ENCODE peak calls at places on chromosome 6, in ten cellular contexts. O is tibial nerve, T is stomach, U is astrocyte, S is transverse colon, B is foreskin keratinocyte, D is adrenal gland, J is cardiac muscle cell, R is K562, N is pancreas. I is an unnamed sample.
A peak's percentile ranks its signal among the peaks of the same experiment; 100 is the strongest.

GRCh38 chr6:6515691-6516607 is 72.6 kb upstream of the LY86 start:
- DNase-seq in O (no peak), U (no peak), T (no peak), B (no peak), R (no peak), J (no peak), D (no peak), N (no peak), S (no peak), I (no peak)

GRCh38 chr6:125790403-125791150 is at the start of gene NCOA7:
- DNase-seq in O (peak; percentile 73), S (peak; percentile 82), T (peak; percentile 75), B (peak; percentile 61), D (peak; percentile 80), N (peak; percentile 69), U (peak; percentile 59), R (peak; percentile 86), J (peak; percentile 82), I (peak; percentile 89)

GRCh38 chr6:2665169-2666070 is 85.3 kb downstream of the MYLK4 start:
- DNase-seq in O (no peak), S (no peak), U (peak; percentile 59), N (no peak), R (no peak), T (no peak), B (peak; percentile 45), D (no peak), J (peak; percentile 15), I (no peak)

GRCh38 chr6:32149932-32150920 is 1.5 kb downstream of the PRRT1 start:
- DNase-seq in D (no peak), S (no peak), J (no peak), O (no peak), R (no peak), B (no peak), N (no peak), U (no peak), T (no peak), I (no peak)

GRCh38 chr6:90584636-90585255 is 2.1 kb downstream of the MAP3K7 start:
- DNase-seq in N (no peak), S (no peak), U (peak; percentile 54), D (no peak), J (no peak), R (no peak), B (no peak), O (no peak), T (no peak), I (peak; percentile 62)

GRCh38 chr6:119350202-119351004 is 842 bp upstream of the MAN1A1 start:
- DNase-seq in B (peak; percentile 78), T (no peak), R (peak; percentile 50), U (peak; percentile 69), O (no peak), S (peak; percentile 22), D (peak; percentile 50), J (peak; percentile 88), N (peak; percentile 16), I (peak; percentile 90)

GRCh38 chr6:1893470-1894130 is 283.9 kb downstream of the FOXC1 start:
- DNase-seq in B (no peak), O (no peak), R (no peak), N (no peak), J (peak; percentile 31), S (no peak), U (no peak), T (no peak), D (no peak), I (no peak)

GRCh38 chr6:161429921-161430490 is 156.1 kb upstream of the AGPAT4 start:
- DNase-seq in J (peak; percentile 67), N (no peak), D (no peak), B (no peak), U (no peak), T (no peak), O (no peak), R (peak; percentile 23), S (no peak), I (no peak)

GRCh38 chr6:119647309-119647708 is 297.7 kb upstream of the MAN1A1 start:
- DNase-seq in S (no peak), T (no peak), N (no peak), D (no peak), U (peak; percentile 74), O (no peak), B (no peak), J (peak; percentile 40), R (no peak), I (peak; percentile 62)

GRCh38 chr6:140932909-140933308 is 1199.8 kb upstream of the GJE1 start:
- DNase-seq in O (no peak), N (no peak), T (no peak), U (no peak), J (no peak), B (no peak), D (no peak), S (no peak), R (no peak), I (no peak)

GRCh38 chr6:27433714-27434113 is 39.2 kb downstream of the ZNF184 start:
- DNase-seq in B (no peak), T (no peak), R (no peak), D (no peak), S (no peak), J (no peak), U (no peak), O (no peak), N (no peak), I (no peak)

GRCh38 chr6:118632359-118632758 is 19.0 kb downstream of the CEP85L start:
- DNase-seq in O (no peak), N (no peak), B (peak; percentile 61), J (no peak), R (no peak), T (no peak), U (peak; percentile 25), S (no peak), D (no peak), I (no peak)

GRCh38 chr6:21171801-21172200 is 421.8 kb upstream of the SOX4 start:
- DNase-seq in S (no peak), B (no peak), N (no peak), J (peak; percentile 36), O (no peak), U (peak; percentile 22), R (no peak), T (no peak), D (no peak), I (no peak)

GRCh38 chr6:109449789-109450673 is 5.5 kb downstream of the MICAL1 start:
- DNase-seq in R (no peak), T (no peak), J (no peak), S (peak; percentile 43), O (no peak), B (no peak), D (no peak), U (no peak), N (no peak), I (no peak)

GRCh38 chr6:35181933-35182612 is 31.7 kb upstream of the SCUBE3 start:
- DNase-seq in N (peak; percentile 22), B (peak; percentile 76), T (peak; percentile 45), U (peak; percentile 66), R (peak; percentile 54), J (peak; percentile 89), D (peak; percentile 81), O (peak; percentile 62), S (peak; percentile 58), I (peak; percentile 96)

GRCh38 chr6:26311385-26312095 is 53.5 kb upstream of the BTN3A2 start:
- DNase-seq in S (peak; percentile 38), B (peak; percentile 92), R (peak; percentile 89), T (no peak), J (peak; percentile 74), O (no peak), D (peak; percentile 36), N (peak; percentile 63), U (peak; percentile 56), I (peak; percentile 62)

GRCh38 chr6:31094389-31094881 is 17.9 kb downstream of the C6orf15 start:
- DNase-seq in U (no peak), B (no peak), D (no peak), T (no peak), S (peak; percentile 37), R (no peak), N (no peak), O (no peak), J (peak; percentile 22), I (peak; percentile 51)

GRCh38 chr6:105097288-105097687 is 82.5 kb downstream of the POPDC3 start:
- DNase-seq in N (peak; percentile 92), T (peak; percentile 66), U (no peak), B (peak; percentile 28), R (no peak), D (no peak), J (no peak), O (no peak), S (peak; percentile 80), I (no peak)

GRCh38 chr6:766625-767024 is 73.7 kb upstream of the EXOC2 start:
- DNase-seq in B (no peak), N (no peak), R (no peak), O (no peak), S (no peak), U (no peak), D (no peak), T (no peak), J (no peak), I (peak; percentile 10)

GRCh38 chr6:11398451-11399326 is 138.9 kb upstream of the TMEM170B start:
- DNase-seq in O (no peak), S (no peak), N (no peak), R (no peak), T (no peak), U (no peak), B (no peak), D (no peak), J (peak; percentile 36), I (no peak)
- H3K27ac ChIP-seq in O (no peak overlapping the region), S (peak overlapping the region; percentile 47), N (no peak overlapping the region), R (no peak overlapping the region), T (no peak overlapping the region), U (no peak overlapping the region), B (no peak overlapping the region), D (no peak overlapping the region), J (no peak overlapping the region), I (no peak overlapping the region)

DNA sequence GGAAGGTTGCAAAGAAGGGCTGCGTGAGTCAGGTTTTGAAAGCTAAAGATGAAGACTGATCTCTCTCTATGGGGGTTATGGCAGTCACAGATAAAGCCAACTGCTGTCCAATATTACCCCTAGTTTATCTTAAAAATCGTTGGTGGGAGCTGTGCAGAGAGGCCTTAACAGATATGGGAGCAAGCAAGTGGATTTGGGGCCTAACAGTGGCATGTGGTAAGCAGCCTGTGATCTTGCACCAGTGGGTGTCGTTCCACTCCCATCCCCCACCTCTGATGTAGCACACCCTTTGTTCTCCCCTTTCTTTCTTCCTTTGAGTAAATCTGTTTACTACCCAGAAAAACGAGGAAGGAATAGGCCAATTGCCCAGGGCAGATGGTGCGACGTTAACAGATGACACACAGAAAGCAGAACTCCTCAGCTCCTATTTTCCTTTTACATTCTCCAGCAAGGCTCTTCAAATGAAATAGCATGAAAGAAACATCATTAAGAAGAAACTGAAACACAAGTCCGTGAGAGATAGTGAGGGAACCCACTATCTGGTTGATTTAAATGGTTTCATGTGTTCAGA is 274.1 kb upstream of the CITED2 start:
- DNase-seq in S (no peak), N (no peak), O (no peak), T (no peak), B (no peak), U (no peak), J (no peak), D (no peak), R (peak; percentile 92), I (no peak)
- H3K27ac ChIP-seq in S (no peak overlapping the region), N (no peak overlapping the region), O (no peak overlapping the region), T (no peak overlapping the region), B (no peak overlapping the region), U (no peak overlapping the region), J (no peak overlapping the region), D (no peak overlapping the region), R (peak overlapping the region; percentile 84), I (no peak overlapping the region)

GRCh38 chr6:156852147-156852857 is 75.1 kb downstream of the ARID1B start:
- DNase-seq in J (no peak), N (no peak), R (no peak), U (no peak), S (no peak), T (no peak), D (no peak), O (no peak), B (no peak), I (no peak)
- H3K27ac ChIP-seq in J (peak overlapping the region; percentile 79), N (no peak overlapping the region), R (no peak overlapping the region), U (no peak overlapping the region), S (no peak overlapping the region), T (no peak overlapping the region), D (no peak overlapping the region), O (no peak overlapping the region), B (no peak overlapping the region), I (no peak overlapping the region)

GRCh38 chr6:148855744-148856143 is 108.9 kb downstream of the UST start:
- DNase-seq in J (no peak), R (no peak), U (no peak), O (no peak), N (no peak), S (no peak), D (no peak), T (no peak), B (no peak), I (no peak)
- H3K27ac ChIP-seq in J (no peak overlapping the region), R (no peak overlapping the region), U (no peak overlapping the region), O (no peak overlapping the region), N (no peak overlapping the region), S (no peak overlapping the region), D (no peak overlapping the region), T (no peak overlapping the region), B (peak overlapping the region; percentile 15), I (no peak overlapping the region)